ENCODE peak calls at places on chromosomes 5 and 9, in eight cellular contexts. V, H, P, W, K, D, C and O are unnamed samples.

GRCh38 chr9:98517710-98518109 is 191.0 kb downstream of the GABBR2 start:
- DNase-seq in C (no peak), V (no peak), K (no peak), W (no peak), P (no peak), H (no peak), D (no peak), O (no peak)

GRCh38 chr5:110899566-110900412 is 161.0 kb downstream of the SLC25A46 start:
- DNase-seq in D (no peak), K (no peak), C (no peak), P (no peak), W (no peak), V (no peak), H (no peak), O (peak; percentile 13)

GRCh38 chr5:116738948-116739339 is 164.3 kb upstream of the SEMA6A start:
- DNase-seq in W (no peak), P (no peak), C (no peak), H (no peak), V (no peak), K (no peak), D (no peak), O (no peak)

GRCh38 chr5:74641014-74641777 is 668 bp upstream of the ENC1 start:
- DNase-seq in P (peak; percentile 75), D (peak; percentile 77), C (peak; percentile 36), V (peak; percentile 10), H (no peak), K (peak; percentile 87), W (peak; percentile 71), O (peak; percentile 39)

GRCh38 chr9:100427366-100428263 is 672 bp downstream of the MSANTD3 start:
- DNase-seq in D (no peak), V (no peak), K (peak; percentile 69), P (no peak), H (no peak), C (no peak), W (no peak), O (no peak)

GRCh38 chr5:72187388-72188070 is 80.3 kb downstream of the MAP1B start:
- DNase-seq in H (no peak), P (no peak), D (no peak), K (no peak), W (no peak), V (no peak), C (no peak), O (no peak)

GRCh38 chr9:136242908-136243525 is 2.6 kb downstream of the QSOX2 start:
- DNase-seq in D (no peak), V (no peak), C (no peak), P (no peak), K (peak; percentile 37), W (no peak), H (no peak), O (peak; percentile 18)

GRCh38 chr5:112869948-112870347 is 8.9 kb downstream of the SRP19 start:
- DNase-seq in C (no peak), D (no peak), W (no peak), V (no peak), P (no peak), H (no peak), K (no peak), O (no peak)

GRCh38 chr9:131423171-131423581 is 29.3 kb downstream of the PRRC2B start:
- DNase-seq in V (no peak), H (no peak), C (no peak), P (no peak), D (no peak), W (no peak), K (peak; percentile 72), O (no peak)

GRCh38 chr9:129001504-129002325 is 26.4 kb downstream of the SH3GLB2 start:
- DNase-seq in K (no peak), D (no peak), P (no peak), W (no peak), H (no peak), C (no peak), V (no peak), O (no peak)

GRCh38 chr5:163377982-163378381 is 59.4 kb upstream of the CCNG1 start:
- DNase-seq in W (no peak), D (peak; percentile 50), C (no peak), V (no peak), K (no peak), P (no peak), H (no peak), O (no peak)

GRCh38 chr9:90444609-90445008 is 198.0 kb downstream of the DIRAS2 start:
- DNase-seq in H (no peak), V (no peak), K (no peak), W (no peak), P (no peak), D (no peak), C (no peak), O (no peak)

GRCh38 chr5:410911-411517 is 32.0 kb upstream of the EXOC3 start:
- DNase-seq in W (no peak), H (no peak), D (no peak), V (no peak), C (no peak), K (no peak), P (no peak), O (no peak)

GRCh38 chr9:38243993-38244392 is 148.5 kb upstream of the ALDH1B1 start:
- DNase-seq in C (no peak), P (no peak), W (no peak), H (no peak), K (no peak), V (no peak), D (peak; percentile 14), O (no peak)

GRCh38 chr9:132240860-132241482 is 79.1 kb downstream of the NTNG2 start:
- DNase-seq in C (peak; percentile 98), D (peak; percentile 99), K (peak; percentile 100), H (no peak), W (peak; percentile 98), P (peak; percentile 92), V (peak; percentile 99), O (peak; percentile 95)

GRCh38 chr9:85502815-85503643 is 238.7 kb downstream of the AGTPBP1 start:
- DNase-seq in C (no peak), K (no peak), H (no peak), D (no peak), V (no peak), P (no peak), W (no peak), O (no peak)

GRCh38 chr5:17365756-17366155 is 132.3 kb upstream of the TAF11L2 start:
- DNase-seq in K (no peak), D (no peak), V (no peak), C (no peak), P (no peak), H (no peak), W (no peak), O (no peak)

GRCh38 chr5:15502208-15502607 is 2.2 kb downstream of the FBXL7 start:
- DNase-seq in V (no peak), P (no peak), W (no peak), K (no peak), H (no peak), D (no peak), C (no peak), O (no peak)

GRCh38 chr9:113621309-113621791 is 157.8 kb downstream of the RGS3 start:
- DNase-seq in P (no peak), D (peak; percentile 49), C (no peak), K (no peak), H (peak; percentile 76), V (no peak), W (no peak), O (peak; percentile 46)

GRCh38 chr5:135551593-135552447 is 16.1 kb upstream of the NEUROG1 start:
- DNase-seq in V (peak; percentile 31), D (peak; percentile 82), H (peak; percentile 33), C (no peak), P (peak; percentile 77), W (no peak), K (peak; percentile 79), O (no peak)

GRCh38 chr9:91131433-91131839 is 230.3 kb downstream of the AUH start:
- DNase-seq in K (no peak), C (no peak), V (peak; percentile 55), D (no peak), P (no peak), W (peak; percentile 83), H (peak; percentile 99), O (no peak)

GRCh38 chr9:19999491-20000057 is 210.7 kb upstream of the SLC24A2 start:
- DNase-seq in H (peak; percentile 60), C (no peak), D (no peak), K (no peak), V (no peak), W (peak; percentile 82), P (no peak), O (no peak)

GRCh38 chr9:126419475-126419874 is 92.8 kb downstream of the MVB12B start:
- DNase-seq in C (no peak), H (no peak), W (no peak), P (no peak), V (no peak), K (no peak), D (no peak), O (no peak)

GRCh38 chr5:39399135-39400036 is 25.4 kb downstream of the DAB2 start:
- DNase-seq in H (peak; percentile 96), P (no peak), C (no peak), W (no peak), K (no peak), V (no peak), D (no peak), O (no peak)

GRCh38 chr5:37715361-37715760 is 124.5 kb downstream of the GDNF start:
- DNase-seq in P (no peak), C (no peak), H (no peak), D (no peak), W (no peak), K (no peak), V (no peak), O (no peak)

GRCh38 chr5:172412724-172413260 is 41.5 kb downstream of the SH3PXD2B start:
- DNase-seq in W (no peak), V (no peak), P (no peak), K (peak; percentile 72), H (peak; percentile 96), D (no peak), C (no peak), O (no peak)

GRCh38 chr5:3943803-3944202 is 348.2 kb downstream of the IRX1 start:
- DNase-seq in C (no peak), D (no peak), P (no peak), W (no peak), K (no peak), V (no peak), H (no peak), O (no peak)

GRCh38 chr9:96317335-96317980 is 15.5 kb upstream of the HSD17B3 start:
- DNase-seq in P (peak; percentile 53), K (peak; percentile 40), H (no peak), D (peak; percentile 66), V (peak; percentile 30), C (peak; percentile 65), W (peak; percentile 73), O (peak; percentile 68)

GRCh38 chr5:138542120-138542955 is 698 bp downstream of the ETF1 start:
- DNase-seq in P (no peak), C (no peak), H (no peak), D (no peak), V (no peak), K (peak; percentile 23), W (no peak), O (no peak)